ENCODE peak calls at places on chromosomes 2 and 18, in eight cellular contexts. E is GDM1; V is AG10803; A is NT2/D1; G is substantia nigra; X is H7; M is amygdala; R is effector CD8-positive, alpha-beta T cell. L is an unnamed sample.

GRCh38 chr2:232076736-232077135 is 115.2 kb downstream of the DIS3L2 start:
- DNase-seq in E (no peak), V (peak; percentile 6), A (no peak), G (no peak), X (no peak), M (no peak), R (no peak), L (peak; percentile 72)

GRCh38 chr2:30178618-30179404 is 32.0 kb downstream of the YPEL5 start:
- DNase-seq in E (no peak), V (peak; percentile 62), A (no peak), G (no peak), X (no peak), M (no peak), R (no peak), L (peak; percentile 79)

GRCh38 chr2:46737577-46737976 is 178.0 kb downstream of the MCFD2 start:
- DNase-seq in E (no peak), V (no peak), A (no peak), G (no peak), X (no peak), M (no peak), R (no peak), L (no peak)

GRCh38 chr2:100865819-100866462 is 46.0 kb downstream of the NPAS2 start:
- DNase-seq in E (no peak), V (peak; percentile 42), A (no peak), G (no peak), X (no peak), M (no peak), R (no peak), L (peak; percentile 73)

GRCh38 chr2:101776172-101777043 is 78.9 kb downstream of the MAP4K4 start:
- DNase-seq in E (no peak), V (no peak), A (no peak), G (no peak), X (no peak), M (no peak), R (no peak), L (no peak)

GRCh38 chr2:84865181-84865783 is 15.6 kb downstream of the TRABD2A start:
- DNase-seq in E (no peak), V (peak; percentile 57), A (no peak), G (no peak), X (no peak), M (no peak), R (no peak), L (no peak)

GRCh38 chr2:102761763-102762162 is at the start of gene TMEM182:
- DNase-seq in E (no peak), V (no peak), A (no peak), G (no peak), X (no peak), M (no peak), R (no peak), L (no peak)

GRCh38 chr2:6650311-6650710 is 215.4 kb downstream of the CMPK2 start:
- DNase-seq in E (no peak), V (no peak), A (no peak), G (peak; percentile 27), X (no peak), M (peak; percentile 59), R (no peak), L (no peak)

GRCh38 chr2:45610281-45611019 is 617 bp downstream of the SRBD1 start:
- DNase-seq in E (peak; percentile 28), V (peak; percentile 56), A (peak; percentile 65), G (peak; percentile 6), X (peak; percentile 56), M (peak; percentile 74), R (peak; percentile 38), L (peak; percentile 47)

GRCh38 chr18:36217348-36217747 is 30.1 kb downstream of the MOCOS start:
- DNase-seq in E (no peak), V (no peak), A (no peak), G (no peak), X (no peak), M (no peak), R (no peak), L (no peak)

GRCh38 chr2:191691898-191692297 is 14.0 kb downstream of the NABP1 start:
- DNase-seq in E (no peak), V (no peak), A (no peak), G (no peak), X (no peak), M (no peak), R (no peak), L (no peak)

GRCh38 chr2:238418999-238419546 is 7.7 kb upstream of the ASB1 start:
- DNase-seq in E (no peak), V (no peak), A (no peak), G (no peak), X (no peak), M (no peak), R (no peak), L (no peak)

GRCh38 chr18:48657446-48658120 is 118.8 kb downstream of the CTIF start:
- DNase-seq in E (no peak), V (peak; percentile 20), A (no peak), G (no peak), X (no peak), M (no peak), R (no peak), L (peak; percentile 50)

GRCh38 chr18:69617408-69617807 is 216.7 kb downstream of the DOK6 start:
- DNase-seq in E (no peak), V (no peak), A (no peak), G (no peak), X (no peak), M (no peak), R (no peak), L (no peak)

GRCh38 chr18:79569720-79570119 is 109.9 kb upstream of the CTDP1 start:
- DNase-seq in E (no peak), V (no peak), A (no peak), G (no peak), X (no peak), M (no peak), R (no peak), L (no peak)

GRCh38 chr2:119782308-119783027 is 22.7 kb downstream of the PTPN4 start:
- DNase-seq in E (no peak), V (no peak), A (no peak), G (no peak), X (no peak), M (no peak), R (no peak), L (no peak)

GRCh38 chr18:77140439-77141109 is 8.0 kb upstream of the MBP start:
- DNase-seq in E (no peak), V (no peak), A (no peak), G (no peak), X (no peak), M (no peak), R (no peak), L (no peak)

GRCh38 chr2:136582631-136583205 is 182.6 kb upstream of the THSD7B start:
- DNase-seq in E (no peak), V (no peak), A (peak; percentile 43), G (no peak), X (peak; percentile 41), M (peak; percentile 2), R (no peak), L (no peak)

GRCh38 chr2:23637011-23637778 is 252.2 kb downstream of the KLHL29 start:
- DNase-seq in E (no peak), V (peak; percentile 70), A (no peak), G (no peak), X (no peak), M (no peak), R (no peak), L (peak; percentile 50)

GRCh38 chr2:72920317-72921087 is 3.2 kb downstream of the EMX1 start:
- DNase-seq in E (no peak), V (peak; percentile 16), A (no peak), G (no peak), X (peak; percentile 90), M (no peak), R (no peak), L (peak; percentile 54)

GRCh38 chr2:61426267-61426897 is 44.5 kb downstream of the USP34 start:
- DNase-seq in E (peak; percentile 48), V (no peak), A (peak; percentile 51), G (no peak), X (peak; percentile 69), M (no peak), R (peak; percentile 60), L (peak; percentile 26)

GRCh38 chr2:71749671-71750101 is 296.3 kb downstream of the DYSF start:
- DNase-seq in E (no peak), V (peak; percentile 48), A (no peak), G (no peak), X (no peak), M (no peak), R (no peak), L (no peak)

GRCh38 chr2:17933251-17933650 is 54.8 kb downstream of the KCNS3 start:
- DNase-seq in E (no peak), V (peak; percentile 28), A (no peak), G (no peak), X (no peak), M (no peak), R (no peak), L (peak; percentile 59)

GRCh38 chr18:7904529-7904928 is 337.4 kb downstream of the PTPRM start:
- DNase-seq in E (no peak), V (peak; percentile 67), A (no peak), G (no peak), X (no peak), M (no peak), R (no peak), L (peak; percentile 66)

GRCh38 chr2:189260361-189260761 is 80.8 kb upstream of the COL5A2 start:
- DNase-seq in E (no peak), V (peak; percentile 52), A (no peak), G (no peak), X (no peak), M (no peak), R (no peak), L (peak; percentile 80)

GRCh38 chr2:118223487-118224136 is 135.3 kb downstream of the INSIG2 start:
- DNase-seq in E (no peak), V (peak; percentile 31), A (no peak), G (no peak), X (peak; percentile 52), M (no peak), R (no peak), L (peak; percentile 10)

GRCh38 chr2:74930811-74931486 is 27.5 kb upstream of the POLE4 start:
- DNase-seq in E (no peak), V (no peak), A (no peak), G (no peak), X (no peak), M (no peak), R (no peak), L (peak; percentile 29)

GRCh38 chr2:216319771-216320170 is 52.5 kb downstream of the MARCHF4 start:
- DNase-seq in E (no peak), V (peak; percentile 77), A (peak; percentile 82), G (no peak), X (peak; percentile 54), M (no peak), R (no peak), L (peak; percentile 66)